ENCODE peak calls at places on chromosomes 13 and 19, in four cellular contexts. T is WTC11, A is K562, V is HepG2. R is an unnamed sample.

GRCh38 chr19:31378404-31378803 is 29.2 kb upstream of the TSHZ3 start:
- DNase-seq in T (no peak), A (no peak), V (peak), R (no peak)

GRCh38 chr19:51524661-51525264 is 6.7 kb downstream of the SIGLEC6 start:
- DNase-seq in T (no peak), A (no peak), V (no peak), R (no peak)

GRCh38 chr19:47253467-47253881 is 2.9 kb upstream of the CCDC9 start:
- DNase-seq in T (no peak), A (no peak), V (peak), R (no peak)

GRCh38 chr19:728011-728410 is 19.3 kb downstream of the PALM start:
- DNase-seq in T (no peak), A (no peak), V (no peak), R (no peak)

GRCh38 chr13:111626371-111627305 is 306.2 kb downstream of the TEX29 start:
- DNase-seq in T (no peak), A (no peak), V (no peak), R (no peak)

GRCh38 chr13:74134226-74134776 is at the start of gene KLF12:
- DNase-seq in T (peak), A (peak), V (peak), R (peak)

GRCh38 chr19:43432866-43433673 is 18.4 kb downstream of the TEX101 start:
- DNase-seq in T (peak), A (peak), V (peak), R (peak)

GRCh38 chr19:17706750-17707181 is 12.5 kb upstream of the MAP1S start:
- DNase-seq in T (peak), A (peak), V (peak), R (peak)

GRCh38 chr19:44626067-44626624 is 12.8 kb downstream of the IGSF23 start:
- DNase-seq in T (no peak), A (no peak), V (peak), R (no peak)

GRCh38 chr13:20033486-20033885 is 75.0 kb downstream of the ZMYM2 start:
- DNase-seq in T (no peak), A (no peak), V (no peak), R (no peak)

GRCh38 chr19:31141301-31141700 is 207.9 kb downstream of the TSHZ3 start:
- DNase-seq in T (no peak), A (no peak), V (no peak), R (no peak)

GRCh38 chr19:7529246-7529600 is 6.3 kb upstream of the PNPLA6 start:
- DNase-seq in T (no peak), A (no peak), V (no peak), R (no peak)

GRCh38 chr19:7527516-7528191 is 5.2 kb downstream of the MCOLN1 start:
- DNase-seq in T (no peak), A (no peak), V (no peak), R (no peak)

GRCh38 chr19:7529610-7530490 is 5.7 kb upstream of the PNPLA6 start:
- DNase-seq in T (no peak), A (no peak), V (no peak), R (no peak)

GRCh38 chr19:7528192-7528519 is 5.7 kb downstream of the MCOLN1 start:
- DNase-seq in T (no peak), A (no peak), V (no peak), R (no peak)

GRCh38 chr19:7528522-7529245 is 6.3 kb downstream of the MCOLN1 start:
- DNase-seq in T (no peak), A (no peak), V (no peak), R (no peak)
- TF ChIP-seq ELF4 in T (no peak), A (no peak), V (no peak), R (no peak)

GRCh38 chr13:51453959-51454703 is 1.3 kb upstream of the INTS6 start:
- DNase-seq in T (no peak), A (peak), V (no peak), R (peak)
- TF ChIP-seq ELF4 in T (no peak), A (no peak), V (no peak), R (no peak)

DNA sequence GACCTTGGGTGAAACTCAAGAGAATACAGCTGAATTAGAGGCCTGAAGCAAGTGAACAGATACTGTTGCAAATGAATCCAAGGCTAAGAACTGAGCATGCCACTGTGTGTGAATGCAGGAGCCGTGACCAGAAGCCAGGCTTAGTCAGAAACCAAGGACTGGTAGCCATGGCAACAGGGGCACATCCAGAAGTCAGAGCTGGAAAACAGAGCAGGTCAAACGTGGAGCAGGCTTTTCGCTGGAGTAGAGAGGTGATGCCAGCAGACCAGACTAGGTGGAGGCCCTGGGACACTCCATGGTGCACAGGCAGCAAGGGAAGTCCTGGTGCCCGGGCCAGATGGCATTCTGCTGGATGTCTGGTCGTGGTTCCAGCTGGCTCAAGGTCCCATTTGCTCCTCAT is 564.1 kb downstream of the PCDH9 start:
- DNase-seq in T (peak), A (no peak), V (no peak), R (peak)
- TF ChIP-seq ELF4 in T (no peak), A (no peak), V (no peak), R (no peak)

GRCh38 chr13:112885782-112886268 is 83.2 kb upstream of the MCF2L start:
- DNase-seq in T (peak), A (peak), V (peak), R (no peak)
- TF ChIP-seq ELF4 in T (no peak), A (no peak), V (no peak), R (no peak)